ENCODE peak calls at places on chromosomes 1 and 21, in five cellular contexts. Z is transverse colon, D is Panc1, N is epithelial cell of esophagus, L is bronchial epithelial cell. Q is an unnamed sample.

GRCh38 chr1:237931631-237932030 is 40.9 kb upstream of the ZP4 start:
- DNase-seq in N (no peak), D (no peak), L (no peak), Z (no peak), Q (no peak)

GRCh38 chr1:214662386-214662785 is 59.4 kb downstream of the CENPF start:
- DNase-seq in L (no peak), D (no peak), Z (no peak), N (no peak), Q (no peak)

GRCh38 chr1:111739984-111740765 is 980 bp upstream of the INKA2 start:
- DNase-seq in N (peak), D (no peak), L (peak), Z (peak), Q (peak)

GRCh38 chr1:203124011-203124410 is 3.5 kb upstream of the ADORA1 start:
- DNase-seq in L (no peak), D (no peak), Z (no peak), N (no peak), Q (no peak)

GRCh38 chr1:209250970-209251636 is 332.4 kb upstream of the CAMK1G start:
- DNase-seq in N (peak), L (no peak), Z (no peak), D (no peak), Q (no peak)

GRCh38 chr1:232143315-232143886 is 486.5 kb downstream of the SIPA1L2 start:
- DNase-seq in D (no peak), Z (no peak), L (no peak), N (no peak), Q (no peak)

GRCh38 chr1:229209386-229209785 is 61.5 kb upstream of the RAB4A start:
- DNase-seq in N (no peak), D (no peak), Z (no peak), L (no peak), Q (no peak)

GRCh38 chr21:29423051-29423450 is 124.3 kb downstream of the BACH1 start:
- DNase-seq in N (peak), Z (no peak), L (peak), D (no peak), Q (no peak)

GRCh38 chr1:204478166-204478899 is 16.3 kb downstream of the PIK3C2B start:
- DNase-seq in N (no peak), Z (no peak), D (no peak), L (no peak), Q (no peak)